ENCODE peak calls at places on chromosomes 13 and 19, in nine cellular contexts. One of them, this sample, is unnamed.

GRCh38 chr19:41746593-41747227 is 8.6 kb upstream of the CEACAM6 start:
- DNase-seq in A549: peak
- DNase-seq in fibroblast of lung: peak
- DNase-seq in cardiac muscle cell: peak
- DNase-seq in HFFc6: peak
- DNase-seq in HCT116: peak
- DNase-seq in upper lobe of right lung: no peak
- DNase-seq in mucosa of descending colon: no peak
- DNase-seq in MCF 10A: peak
- DNase-seq in this sample: no peak

GRCh38 chr19:677601-678380 is 1.6 kb downstream of the FSTL3 start:
- DNase-seq in A549: peak
- DNase-seq in fibroblast of lung: peak
- DNase-seq in cardiac muscle cell: no peak
- DNase-seq in HFFc6: no peak
- DNase-seq in HCT116: no peak
- DNase-seq in upper lobe of right lung: peak
- DNase-seq in mucosa of descending colon: no peak
- DNase-seq in MCF 10A: peak
- DNase-seq in this sample: no peak

GRCh38 chr19:33552928-33553279 is 31.3 kb upstream of the PEPD start:
- DNase-seq in A549: no peak
- DNase-seq in fibroblast of lung: no peak
- DNase-seq in cardiac muscle cell: no peak
- DNase-seq in HFFc6: no peak
- DNase-seq in HCT116: no peak
- DNase-seq in upper lobe of right lung: peak
- DNase-seq in mucosa of descending colon: no peak
- DNase-seq in MCF 10A: no peak
- DNase-seq in this sample: no peak

GRCh38 chr19:5541456-5541855 is 26.3 kb downstream of the TINCR start:
- DNase-seq in A549: no peak
- DNase-seq in fibroblast of lung: no peak
- DNase-seq in cardiac muscle cell: peak
- DNase-seq in HFFc6: no peak
- DNase-seq in HCT116: no peak
- DNase-seq in upper lobe of right lung: no peak
- DNase-seq in mucosa of descending colon: no peak
- DNase-seq in MCF 10A: no peak
- DNase-seq in this sample: no peak

GRCh38 chr19:55319786-55320185 is 5.4 kb downstream of the TMEM150B start:
- DNase-seq in A549: no peak
- DNase-seq in fibroblast of lung: peak
- DNase-seq in cardiac muscle cell: peak
- DNase-seq in HFFc6: no peak
- DNase-seq in HCT116: no peak
- DNase-seq in upper lobe of right lung: no peak
- DNase-seq in mucosa of descending colon: peak
- DNase-seq in MCF 10A: no peak
- DNase-seq in this sample: no peak

GRCh38 chr13:109145631-109146030 is 516.2 kb downstream of the MYO16 start:
- DNase-seq in A549: peak
- DNase-seq in fibroblast of lung: peak
- DNase-seq in cardiac muscle cell: peak
- DNase-seq in HFFc6: peak
- DNase-seq in HCT116: peak
- DNase-seq in upper lobe of right lung: no peak
- DNase-seq in mucosa of descending colon: no peak
- DNase-seq in MCF 10A: peak
- DNase-seq in this sample: no peak

GRCh38 chr13:30934381-30934780 is 1.9 kb downstream of the TEX26 start:
- DNase-seq in A549: no peak
- DNase-seq in fibroblast of lung: no peak
- DNase-seq in cardiac muscle cell: no peak
- DNase-seq in HFFc6: peak
- DNase-seq in HCT116: no peak
- DNase-seq in upper lobe of right lung: no peak
- DNase-seq in mucosa of descending colon: no peak
- DNase-seq in MCF 10A: no peak
- DNase-seq in this sample: no peak

GRCh38 chr19:51440846-51441409 is 17.3 kb downstream of the SIGLEC8 start:
- DNase-seq in A549: no peak
- DNase-seq in fibroblast of lung: no peak
- DNase-seq in cardiac muscle cell: peak
- DNase-seq in HFFc6: peak
- DNase-seq in HCT116: no peak
- DNase-seq in upper lobe of right lung: peak
- DNase-seq in mucosa of descending colon: no peak
- DNase-seq in MCF 10A: no peak
- DNase-seq in this sample: no peak

GRCh38 chr13:40777166-40777956 is 6.4 kb upstream of the MRPS31 start:
- DNase-seq in A549: peak
- DNase-seq in fibroblast of lung: peak
- DNase-seq in cardiac muscle cell: peak
- DNase-seq in HFFc6: peak
- DNase-seq in HCT116: peak
- DNase-seq in upper lobe of right lung: no peak
- DNase-seq in mucosa of descending colon: no peak
- DNase-seq in MCF 10A: peak
- DNase-seq in this sample: no peak

GRCh38 chr19:8401981-8402411 is 11.1 kb upstream of the MARCHF2 start:
- DNase-seq in A549: no peak
- DNase-seq in fibroblast of lung: no peak
- DNase-seq in cardiac muscle cell: no peak
- DNase-seq in HFFc6: no peak
- DNase-seq in HCT116: no peak
- DNase-seq in upper lobe of right lung: no peak
- DNase-seq in mucosa of descending colon: no peak
- DNase-seq in MCF 10A: no peak
- DNase-seq in this sample: no peak

GRCh38 chr19:5644051-5644450 is 21.2 kb downstream of the SAFB start:
- DNase-seq in A549: no peak
- DNase-seq in fibroblast of lung: peak
- DNase-seq in cardiac muscle cell: no peak
- DNase-seq in HFFc6: peak
- DNase-seq in HCT116: no peak
- DNase-seq in upper lobe of right lung: no peak
- DNase-seq in mucosa of descending colon: no peak
- DNase-seq in MCF 10A: no peak
- DNase-seq in this sample: no peak

GRCh38 chr19:38850976-38851621 is 1.3 kb upstream of the HNRNPL start:
- DNase-seq in A549: no peak
- DNase-seq in fibroblast of lung: no peak
- DNase-seq in cardiac muscle cell: no peak
- DNase-seq in HFFc6: no peak
- DNase-seq in HCT116: no peak
- DNase-seq in upper lobe of right lung: peak
- DNase-seq in mucosa of descending colon: peak
- DNase-seq in MCF 10A: no peak
- DNase-seq in this sample: peak
- TF ChIP-seq CTCF in A549: no peak
- TF ChIP-seq CTCF in fibroblast of lung: no peak
- TF ChIP-seq CTCF in cardiac muscle cell: no peak
- TF ChIP-seq CTCF in HFFc6: no peak
- TF ChIP-seq CTCF in HCT116: no peak
- TF ChIP-seq CTCF in upper lobe of right lung: no peak
- TF ChIP-seq CTCF in mucosa of descending colon: no peak
- TF ChIP-seq CTCF in MCF 10A: no peak
- TF ChIP-seq CTCF in this sample: no peak

GRCh38 chr13:64992314-64992713 is 2237.8 kb downstream of the PCDH9 start:
- DNase-seq in A549: no peak
- DNase-seq in fibroblast of lung: peak
- DNase-seq in cardiac muscle cell: no peak
- DNase-seq in HFFc6: no peak
- DNase-seq in HCT116: no peak
- DNase-seq in upper lobe of right lung: no peak
- DNase-seq in mucosa of descending colon: no peak
- DNase-seq in MCF 10A: no peak
- DNase-seq in this sample: no peak

GRCh38 chr13:64993514-64994164 is 2236.5 kb downstream of the PCDH9 start:
- DNase-seq in A549: no peak
- DNase-seq in fibroblast of lung: no peak
- DNase-seq in cardiac muscle cell: no peak
- DNase-seq in HFFc6: no peak
- DNase-seq in HCT116: no peak
- DNase-seq in upper lobe of right lung: no peak
- DNase-seq in mucosa of descending colon: no peak
- DNase-seq in MCF 10A: no peak
- DNase-seq in this sample: no peak

DNA sequence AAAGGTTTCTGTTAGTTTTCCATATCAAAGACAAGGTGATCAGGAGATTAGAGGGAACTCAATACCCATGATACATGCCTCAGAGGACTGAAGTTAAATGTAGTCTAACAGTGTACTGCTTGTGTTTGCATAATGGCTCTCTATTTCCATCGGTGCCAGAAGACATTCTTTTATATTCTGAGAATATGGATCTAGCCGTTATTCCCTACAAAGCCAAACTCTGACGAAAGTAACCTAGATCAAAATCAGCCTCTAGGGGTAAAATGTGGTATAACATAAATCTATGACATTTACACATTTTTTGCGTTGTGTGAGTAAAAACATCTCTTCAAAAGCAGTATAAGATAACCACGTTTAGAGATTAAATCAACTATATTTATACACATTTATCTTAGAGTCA is 2232.7 kb downstream of the PCDH9 start:
- DNase-seq in A549: no peak
- DNase-seq in fibroblast of lung: no peak
- DNase-seq in cardiac muscle cell: no peak
- DNase-seq in HFFc6: no peak
- DNase-seq in HCT116: no peak
- DNase-seq in upper lobe of right lung: no peak
- DNase-seq in mucosa of descending colon: no peak
- DNase-seq in MCF 10A: no peak
- DNase-seq in this sample: no peak
- TF ChIP-seq CTCF in A549: no peak
- TF ChIP-seq CTCF in fibroblast of lung: no peak
- TF ChIP-seq CTCF in cardiac muscle cell: no peak
- TF ChIP-seq CTCF in HFFc6: peak
- TF ChIP-seq CTCF in HCT116: no peak
- TF ChIP-seq CTCF in upper lobe of right lung: no peak
- TF ChIP-seq CTCF in mucosa of descending colon: no peak
- TF ChIP-seq CTCF in MCF 10A: no peak
- TF ChIP-seq CTCF in this sample: peak

GRCh38 chr19:15589760-15590451 is 25.1 kb upstream of the CYP4F8 start:
- DNase-seq in A549: no peak
- DNase-seq in fibroblast of lung: no peak
- DNase-seq in cardiac muscle cell: no peak
- DNase-seq in HFFc6: no peak
- DNase-seq in HCT116: no peak
- DNase-seq in upper lobe of right lung: no peak
- DNase-seq in mucosa of descending colon: no peak
- DNase-seq in MCF 10A: no peak
- DNase-seq in this sample: no peak

GRCh38 chr19:15584541-15585115 is 30.4 kb upstream of the CYP4F8 start:
- DNase-seq in A549: peak
- DNase-seq in fibroblast of lung: peak
- DNase-seq in cardiac muscle cell: peak
- DNase-seq in HFFc6: peak
- DNase-seq in HCT116: peak
- DNase-seq in upper lobe of right lung: peak
- DNase-seq in mucosa of descending colon: peak
- DNase-seq in MCF 10A: peak
- DNase-seq in this sample: no peak

GRCh38 chr19:15584095-15584494 is 30.9 kb upstream of the CYP4F8 start:
- DNase-seq in A549: no peak
- DNase-seq in fibroblast of lung: no peak
- DNase-seq in cardiac muscle cell: no peak
- DNase-seq in HFFc6: no peak
- DNase-seq in HCT116: no peak
- DNase-seq in upper lobe of right lung: no peak
- DNase-seq in mucosa of descending colon: no peak
- DNase-seq in MCF 10A: no peak
- DNase-seq in this sample: no peak

GRCh38 chr19:15591796-15592195 is 23.2 kb upstream of the CYP4F8 start:
- DNase-seq in A549: no peak
- DNase-seq in fibroblast of lung: no peak
- DNase-seq in cardiac muscle cell: no peak
- DNase-seq in HFFc6: no peak
- DNase-seq in HCT116: no peak
- DNase-seq in upper lobe of right lung: no peak
- DNase-seq in mucosa of descending colon: no peak
- DNase-seq in MCF 10A: no peak
- DNase-seq in this sample: no peak

DNA sequence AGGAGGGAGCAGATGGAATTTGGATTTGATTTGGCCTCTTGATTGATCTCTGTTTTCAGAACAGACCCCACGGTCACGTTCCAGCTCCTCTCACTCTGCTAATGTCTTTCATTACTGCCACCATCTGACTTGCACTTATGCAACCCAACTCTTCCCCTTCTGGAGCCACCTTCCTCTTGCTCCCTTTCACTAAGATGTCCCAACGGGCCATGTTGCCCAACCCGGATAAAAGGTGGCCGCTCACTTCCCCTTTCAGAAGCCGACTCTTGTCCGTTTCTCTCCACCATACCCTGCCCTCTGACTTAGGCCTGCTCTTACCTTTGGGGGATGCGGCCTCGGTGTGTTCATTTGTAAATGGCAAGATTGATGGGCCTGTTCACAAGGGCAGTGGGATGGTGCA is 27.4 kb upstream of the CYP4F8 start:
- DNase-seq in A549: no peak
- DNase-seq in fibroblast of lung: no peak
- DNase-seq in cardiac muscle cell: no peak
- DNase-seq in HFFc6: no peak
- DNase-seq in HCT116: no peak
- DNase-seq in upper lobe of right lung: peak
- DNase-seq in mucosa of descending colon: no peak
- DNase-seq in MCF 10A: no peak
- DNase-seq in this sample: no peak
- TF ChIP-seq CTCF in A549: no peak
- TF ChIP-seq CTCF in fibroblast of lung: no peak
- TF ChIP-seq CTCF in cardiac muscle cell: no peak
- TF ChIP-seq CTCF in HFFc6: no peak
- TF ChIP-seq CTCF in HCT116: no peak
- TF ChIP-seq CTCF in upper lobe of right lung: no peak
- TF ChIP-seq CTCF in mucosa of descending colon: no peak
- TF ChIP-seq CTCF in MCF 10A: no peak
- TF ChIP-seq CTCF in this sample: no peak

GRCh38 chr19:18193388-18194207 is 580 bp downstream of the MPV17L2 start:
- DNase-seq in A549: no peak
- DNase-seq in fibroblast of lung: no peak
- DNase-seq in cardiac muscle cell: no peak
- DNase-seq in HFFc6: no peak
- DNase-seq in HCT116: no peak
- DNase-seq in upper lobe of right lung: no peak
- DNase-seq in mucosa of descending colon: peak
- DNase-seq in MCF 10A: no peak
- DNase-seq in this sample: no peak
- TF ChIP-seq CTCF in A549: no peak
- TF ChIP-seq CTCF in fibroblast of lung: no peak
- TF ChIP-seq CTCF in cardiac muscle cell: no peak
- TF ChIP-seq CTCF in HFFc6: peak
- TF ChIP-seq CTCF in HCT116: no peak
- TF ChIP-seq CTCF in upper lobe of right lung: no peak
- TF ChIP-seq CTCF in mucosa of descending colon: no peak
- TF ChIP-seq CTCF in MCF 10A: no peak
- TF ChIP-seq CTCF in this sample: no peak